ENCODE peak calls at places on chromosomes 6 and 20, in ten cellular contexts. H is activated naive CD4-positive, alpha-beta T cell; G is AG09319; O is CD8-positive, alpha-beta memory T cell; X is BE2C; E is pancreas; Z is left kidney; T is WERI-Rb-1; D is HEK293T; S is neural crest cell. P is an unnamed sample.

GRCh38 chr6:30820196-30820595 is 64.1 kb upstream of the DDR1 start:
- DNase-seq in Z (no peak), D (no peak), S (no peak), G (peak; percentile 61), H (no peak), O (no peak), T (no peak), X (no peak), E (no peak), P (no peak)

GRCh38 chr6:34979218-34979617 is 90.2 kb downstream of the ANKS1A start:
- DNase-seq in H (no peak), Z (peak; percentile 45), D (no peak), G (no peak), S (no peak), O (no peak), E (no peak), T (no peak), X (no peak), P (no peak)

GRCh38 chr20:61994546-61994945 is 71.1 kb downstream of the TAF4 start:
- DNase-seq in X (no peak), Z (no peak), T (no peak), H (no peak), G (no peak), S (no peak), D (no peak), E (no peak), O (no peak), P (no peak)

GRCh38 chr6:44291841-44292240 is 21.3 kb downstream of the AARS2 start:
- DNase-seq in G (no peak), D (no peak), E (no peak), S (no peak), O (no peak), T (peak; percentile 19), H (no peak), X (no peak), Z (no peak), P (no peak)

GRCh38 chr20:1664911-1665310 is 7.3 kb upstream of the SIRPG start:
- DNase-seq in O (peak; percentile 78), S (no peak), X (no peak), Z (no peak), G (no peak), D (no peak), H (peak; percentile 10), T (no peak), E (no peak), P (no peak)

GRCh38 chr6:18985061-18985460 is 597.9 kb downstream of the RNF144B start:
- DNase-seq in H (no peak), S (no peak), G (no peak), X (no peak), Z (no peak), D (no peak), O (no peak), E (no peak), T (no peak), P (no peak)

GRCh38 chr6:45555981-45556771 is 178.4 kb upstream of the SUPT3H start:
- DNase-seq in H (no peak), X (no peak), S (no peak), D (no peak), O (no peak), Z (peak; percentile 28), G (peak; percentile 34), E (no peak), T (no peak), P (no peak)

GRCh38 chr6:31042801-31043200 is 32.5 kb downstream of the MUC22 start:
- DNase-seq in G (no peak), S (peak; percentile 15), Z (peak; percentile 67), X (peak; percentile 28), H (no peak), T (no peak), O (peak; percentile 56), E (no peak), D (peak; percentile 55), P (peak; percentile 15)

GRCh38 chr6:34990971-34991560 is 102.0 kb downstream of the ANKS1A start:
- DNase-seq in O (no peak), S (no peak), H (no peak), T (no peak), Z (no peak), E (no peak), G (no peak), D (no peak), X (no peak), P (no peak)

GRCh38 chr6:37862992-37863391 is 43.5 kb downstream of the ZFAND3 start:
- DNase-seq in S (no peak), E (no peak), O (no peak), T (no peak), H (no peak), X (no peak), Z (no peak), D (no peak), G (no peak), P (no peak)

GRCh38 chr6:41306187-41306854 is 19.8 kb upstream of the TREM1 start:
- DNase-seq in S (no peak), T (peak; percentile 60), G (peak; percentile 5), O (no peak), D (peak; percentile 51), X (peak; percentile 37), H (no peak), Z (peak; percentile 80), E (peak; percentile 36), P (peak; percentile 3)

GRCh38 chr20:24297928-24298327 is 171.5 kb upstream of the SYNDIG1 start:
- DNase-seq in H (no peak), G (no peak), Z (no peak), X (no peak), E (no peak), T (peak; percentile 35), D (no peak), S (no peak), O (no peak), P (no peak)

GRCh38 chr6:2037230-2037926 is 208.0 kb downstream of the GMDS start:
- DNase-seq in T (peak; percentile 41), G (no peak), E (no peak), Z (peak; percentile 80), O (no peak), X (peak; percentile 20), S (no peak), H (no peak), D (no peak), P (no peak)

GRCh38 chr6:161181136-161181535 is 92.7 kb downstream of the AGPAT4 start:
- DNase-seq in D (no peak), H (no peak), O (no peak), X (no peak), S (no peak), G (no peak), E (no peak), T (no peak), Z (no peak), P (peak; percentile 33)

GRCh38 chr20:4688342-4688741 is 33.4 kb upstream of the PRND start:
- DNase-seq in X (no peak), G (no peak), Z (no peak), D (no peak), H (no peak), S (no peak), O (no peak), T (no peak), E (no peak), P (no peak)

GRCh38 chr6:89297695-89298351 is 17.3 kb downstream of the GABRR2 start:
- DNase-seq in E (no peak), O (peak; percentile 80), Z (peak; percentile 59), X (no peak), G (peak; percentile 75), D (no peak), H (no peak), S (no peak), T (peak; percentile 90), P (no peak)

GRCh38 chr6:113564401-113565161 is 292.6 kb upstream of the MARCKS start:
- DNase-seq in X (peak; percentile 90), D (no peak), T (peak; percentile 97), E (peak; percentile 82), O (peak; percentile 37), Z (peak; percentile 92), H (no peak), G (peak; percentile 83), S (peak; percentile 54), P (peak; percentile 84)

GRCh38 chr20:4180355-4180754 is 165.0 kb upstream of the RNF24 start:
- DNase-seq in O (no peak), H (no peak), D (no peak), G (no peak), X (no peak), S (no peak), Z (no peak), E (no peak), T (no peak), P (no peak)

GRCh38 chr6:5752282-5752681 is 254.4 kb downstream of the NRN1 start:
- DNase-seq in G (peak; percentile 43), Z (peak; percentile 84), H (no peak), S (no peak), D (no peak), T (peak; percentile 87), O (no peak), E (no peak), X (peak; percentile 38), P (no peak)

GRCh38 chr6:35367646-35368037 is 25.3 kb downstream of the PPARD start:
- DNase-seq in X (no peak), Z (no peak), E (no peak), O (no peak), S (no peak), T (no peak), G (no peak), H (no peak), D (no peak), P (no peak)

GRCh38 chr6:168599769-168600330 is 158.9 kb downstream of the SMOC2 start:
- DNase-seq in O (no peak), G (no peak), Z (no peak), H (no peak), E (no peak), X (no peak), T (no peak), D (no peak), S (no peak), P (no peak)

GRCh38 chr6:82521369-82521768 is 157.8 kb downstream of the TPBG start:
- DNase-seq in E (no peak), D (no peak), H (no peak), Z (no peak), S (no peak), X (no peak), T (no peak), G (no peak), O (no peak), P (no peak)

GRCh38 chr6:137223370-137224131 is 4.4 kb upstream of the IFNGR1 start:
- DNase-seq in S (no peak), O (no peak), T (no peak), G (no peak), H (no peak), E (no peak), Z (no peak), X (no peak), D (no peak), P (no peak)

GRCh38 chr6:116764961-116765841 is at the start of gene FAM162B:
- DNase-seq in D (no peak), S (peak; percentile 57), Z (peak; percentile 78), H (no peak), G (no peak), T (peak; percentile 53), E (peak; percentile 4), X (no peak), O (no peak), P (no peak)

GRCh38 chr6:7590918-7591302 is 912 bp downstream of the SNRNP48 start:
- DNase-seq in D (peak; percentile 28), H (no peak), O (no peak), X (no peak), G (no peak), S (no peak), T (no peak), E (no peak), Z (peak; percentile 26), P (peak; percentile 6)

GRCh38 chr6:26309731-26310142 is 55.3 kb upstream of the BTN3A2 start:
- DNase-seq in G (no peak), T (no peak), O (no peak), H (no peak), X (no peak), D (no peak), S (no peak), Z (no peak), E (no peak), P (no peak)

GRCh38 chr6:72411872-72412708 is 209.8 kb upstream of the KCNQ5 start:
- DNase-seq in G (peak; percentile 61), Z (peak; percentile 78), S (peak; percentile 83), X (peak; percentile 59), E (peak; percentile 34), D (peak; percentile 81), O (peak; percentile 80), T (peak; percentile 64), H (peak; percentile 61), P (peak; percentile 83)